ENCODE peak calls at places on chromosomes 1 and 21, in nine cellular contexts. One of them, this sample, is unnamed. For H3K4me1 and H3K27me3, the result is how much of the 10 kb centered on the place peaks cover.

GRCh38 chr1:98316286-98316685 is 345.2 kb upstream of the SNX7 start:
- DNase-seq in sigmoid colon: no peak
- DNase-seq in SK-N-SH: no peak
- DNase-seq in HepG2: no peak
- DNase-seq in tibial nerve: no peak
- DNase-seq in transverse colon: no peak
- DNase-seq in K562: no peak
- DNase-seq in suprapubic skin: no peak
- DNase-seq in stomach: no peak
- DNase-seq in this sample: no peak

GRCh38 chr1:110084226-110085078 is 14.0 kb upstream of the ALX3 start:
- DNase-seq in sigmoid colon: peak
- DNase-seq in tibial nerve: no peak
- DNase-seq in K562: no peak
- DNase-seq in SK-N-SH: no peak
- DNase-seq in stomach: peak
- DNase-seq in transverse colon: peak
- DNase-seq in HepG2: no peak
- DNase-seq in suprapubic skin: no peak
- DNase-seq in this sample: peak

GRCh38 chr1:29696656-29697390 is 460.5 kb downstream of the PTPRU start:
- DNase-seq in sigmoid colon: no peak
- DNase-seq in tibial nerve: no peak
- DNase-seq in K562: no peak
- DNase-seq in transverse colon: no peak
- DNase-seq in HepG2: no peak
- DNase-seq in stomach: no peak
- DNase-seq in suprapubic skin: no peak
- DNase-seq in SK-N-SH: no peak
- DNase-seq in this sample: no peak

GRCh38 chr21:33734326-33734725 is 92.0 kb downstream of the ITSN1 start:
- DNase-seq in SK-N-SH: no peak
- DNase-seq in sigmoid colon: no peak
- DNase-seq in K562: no peak
- DNase-seq in tibial nerve: no peak
- DNase-seq in suprapubic skin: no peak
- DNase-seq in transverse colon: no peak
- DNase-seq in HepG2: no peak
- DNase-seq in stomach: no peak
- DNase-seq in this sample: no peak

GRCh38 chr1:59814180-59814900 is 409 bp upstream of the HOOK1 start:
- DNase-seq in tibial nerve: no peak
- DNase-seq in HepG2: peak
- DNase-seq in suprapubic skin: peak
- DNase-seq in K562: no peak
- DNase-seq in transverse colon: peak
- DNase-seq in SK-N-SH: peak
- DNase-seq in sigmoid colon: no peak
- DNase-seq in stomach: peak
- DNase-seq in this sample: peak

GRCh38 chr1:163055531-163055930 is 13.6 kb upstream of the RGS4 start:
- DNase-seq in sigmoid colon: no peak
- DNase-seq in SK-N-SH: no peak
- DNase-seq in HepG2: no peak
- DNase-seq in K562: no peak
- DNase-seq in transverse colon: no peak
- DNase-seq in suprapubic skin: no peak
- DNase-seq in tibial nerve: no peak
- DNase-seq in stomach: no peak
- DNase-seq in this sample: no peak

GRCh38 chr1:248821101-248821500 is 4.6 kb downstream of the SH3BP5L start:
- DNase-seq in transverse colon: no peak
- DNase-seq in K562: no peak
- DNase-seq in tibial nerve: no peak
- DNase-seq in SK-N-SH: peak
- DNase-seq in stomach: no peak
- DNase-seq in suprapubic skin: no peak
- DNase-seq in sigmoid colon: no peak
- DNase-seq in HepG2: peak
- DNase-seq in this sample: no peak

GRCh38 chr1:41361495-41362356 is 492 bp downstream of the FOXO6 start:
- DNase-seq in transverse colon: no peak
- DNase-seq in SK-N-SH: peak
- DNase-seq in HepG2: no peak
- DNase-seq in tibial nerve: no peak
- DNase-seq in sigmoid colon: no peak
- DNase-seq in K562: peak
- DNase-seq in suprapubic skin: peak
- DNase-seq in stomach: no peak
- DNase-seq in this sample: peak

GRCh38 chr1:91637539-91637994 is 136.9 kb downstream of the CDC7 start:
- DNase-seq in suprapubic skin: no peak
- DNase-seq in tibial nerve: no peak
- DNase-seq in K562: no peak
- DNase-seq in SK-N-SH: no peak
- DNase-seq in sigmoid colon: no peak
- DNase-seq in stomach: no peak
- DNase-seq in transverse colon: no peak
- DNase-seq in HepG2: no peak
- DNase-seq in this sample: no peak

GRCh38 chr1:41400235-41400634 is 39.0 kb downstream of the FOXO6 start:
- DNase-seq in K562: no peak
- DNase-seq in transverse colon: no peak
- DNase-seq in stomach: peak
- DNase-seq in sigmoid colon: no peak
- DNase-seq in HepG2: no peak
- DNase-seq in SK-N-SH: no peak
- DNase-seq in suprapubic skin: no peak
- DNase-seq in tibial nerve: no peak
- DNase-seq in this sample: no peak

GRCh38 chr1:201134405-201134804 is 7.4 kb upstream of the ASCL5 start:
- DNase-seq in sigmoid colon: no peak
- DNase-seq in K562: no peak
- DNase-seq in HepG2: no peak
- DNase-seq in tibial nerve: no peak
- DNase-seq in SK-N-SH: no peak
- DNase-seq in transverse colon: no peak
- DNase-seq in suprapubic skin: no peak
- DNase-seq in stomach: no peak
- DNase-seq in this sample: no peak

GRCh38 chr1:116878804-116879477 is 30.8 kb upstream of the PTGFRN start:
- DNase-seq in suprapubic skin: no peak
- DNase-seq in K562: peak
- DNase-seq in SK-N-SH: peak
- DNase-seq in tibial nerve: no peak
- DNase-seq in sigmoid colon: peak
- DNase-seq in HepG2: no peak
- DNase-seq in stomach: no peak
- DNase-seq in transverse colon: no peak
- DNase-seq in this sample: no peak

GRCh38 chr1:185376840-185377635 is 60.0 kb upstream of the IVNS1ABP start:
- DNase-seq in tibial nerve: no peak
- DNase-seq in SK-N-SH: no peak
- DNase-seq in K562: no peak
- DNase-seq in stomach: no peak
- DNase-seq in sigmoid colon: no peak
- DNase-seq in HepG2: no peak
- DNase-seq in transverse colon: no peak
- DNase-seq in suprapubic skin: no peak
- DNase-seq in this sample: no peak

GRCh38 chr1:8118031-8118451 is 91.9 kb upstream of the ERRFI1 start:
- DNase-seq in HepG2: no peak
- DNase-seq in tibial nerve: no peak
- DNase-seq in transverse colon: no peak
- DNase-seq in SK-N-SH: no peak
- DNase-seq in stomach: no peak
- DNase-seq in sigmoid colon: no peak
- DNase-seq in K562: no peak
- DNase-seq in suprapubic skin: no peak
- DNase-seq in this sample: no peak

GRCh38 chr1:65459397-65459768 is 38.9 kb downstream of the LEPR start:
- DNase-seq in K562: no peak
- DNase-seq in HepG2: peak
- DNase-seq in SK-N-SH: peak
- DNase-seq in tibial nerve: no peak
- DNase-seq in transverse colon: no peak
- DNase-seq in stomach: no peak
- DNase-seq in suprapubic skin: no peak
- DNase-seq in sigmoid colon: no peak
- DNase-seq in this sample: no peak

GRCh38 chr21:17742940-17743592 is 76.1 kb downstream of the C21orf91 start:
- DNase-seq in stomach: no peak
- DNase-seq in K562: no peak
- DNase-seq in sigmoid colon: no peak
- DNase-seq in transverse colon: no peak
- DNase-seq in SK-N-SH: no peak
- DNase-seq in suprapubic skin: no peak
- DNase-seq in tibial nerve: no peak
- DNase-seq in HepG2: no peak
- DNase-seq in this sample: no peak

GRCh38 chr1:211699059-211699458 is 23.6 kb upstream of the NEK2 start:
- DNase-seq in transverse colon: no peak
- DNase-seq in sigmoid colon: no peak
- DNase-seq in stomach: no peak
- DNase-seq in tibial nerve: no peak
- DNase-seq in K562: no peak
- DNase-seq in suprapubic skin: no peak
- DNase-seq in HepG2: no peak
- DNase-seq in SK-N-SH: no peak
- DNase-seq in this sample: no peak

GRCh38 chr1:211643324-211644212 is 31.9 kb downstream of the NEK2 start:
- DNase-seq in suprapubic skin: no peak
- DNase-seq in K562: peak
- DNase-seq in sigmoid colon: no peak
- DNase-seq in HepG2: peak
- DNase-seq in stomach: peak
- DNase-seq in tibial nerve: no peak
- DNase-seq in transverse colon: peak
- DNase-seq in SK-N-SH: peak
- DNase-seq in this sample: peak

GRCh38 chr1:6869002-6869380 is 83.7 kb downstream of the CAMTA1 start:
- DNase-seq in sigmoid colon: no peak
- DNase-seq in tibial nerve: no peak
- DNase-seq in transverse colon: no peak
- DNase-seq in suprapubic skin: no peak
- DNase-seq in stomach: no peak
- DNase-seq in HepG2: no peak
- DNase-seq in SK-N-SH: no peak
- DNase-seq in K562: no peak
- DNase-seq in this sample: no peak

GRCh38 chr1:32180186-32181060 is 948 bp downstream of the TXLNA start:
- DNase-seq in HepG2: peak
- DNase-seq in transverse colon: peak
- DNase-seq in tibial nerve: no peak
- DNase-seq in suprapubic skin: peak
- DNase-seq in sigmoid colon: peak
- DNase-seq in K562: peak
- DNase-seq in SK-N-SH: peak
- DNase-seq in stomach: peak
- DNase-seq in this sample: peak

GRCh38 chr1:168609133-168609715 is 32.8 kb downstream of the XCL1 start:
- DNase-seq in sigmoid colon: peak
- DNase-seq in HepG2: no peak
- DNase-seq in SK-N-SH: no peak
- DNase-seq in transverse colon: no peak
- DNase-seq in stomach: no peak
- DNase-seq in suprapubic skin: no peak
- DNase-seq in tibial nerve: no peak
- DNase-seq in K562: peak
- DNase-seq in this sample: peak
- TF ChIP-seq EP300 in sigmoid colon: no peak
- TF ChIP-seq EP300 in HepG2: no peak
- TF ChIP-seq EP300 in SK-N-SH: no peak
- TF ChIP-seq EP300 in transverse colon: no peak
- TF ChIP-seq EP300 in stomach: no peak
- TF ChIP-seq EP300 in suprapubic skin: no peak
- TF ChIP-seq EP300 in tibial nerve: no peak
- TF ChIP-seq EP300 in K562: no peak
- TF ChIP-seq EP300 in this sample: no peak

DNA sequence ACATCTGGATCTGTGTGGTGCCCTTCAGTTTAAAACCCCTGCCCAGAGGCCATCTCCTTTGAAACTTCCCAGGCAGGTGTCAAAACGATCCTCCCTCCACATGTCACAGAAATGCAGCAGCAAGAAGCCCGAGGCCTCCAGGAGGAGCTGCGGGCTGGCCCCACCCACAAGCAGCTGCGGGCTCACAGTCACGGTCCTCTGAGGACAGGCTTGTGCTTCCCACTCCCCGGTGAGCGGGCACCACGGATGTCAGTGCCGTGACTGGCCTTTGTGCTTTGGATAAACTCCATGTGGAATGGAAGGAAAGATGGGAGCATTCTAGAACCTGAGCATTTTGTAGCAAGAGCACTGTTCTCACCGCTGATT is 65.8 kb downstream of the SIK1 start:
- DNase-seq in sigmoid colon: no peak
- DNase-seq in SK-N-SH: peak
- DNase-seq in HepG2: no peak
- DNase-seq in K562: no peak
- DNase-seq in transverse colon: peak
- DNase-seq in suprapubic skin: no peak
- DNase-seq in stomach: no peak
- DNase-seq in tibial nerve: no peak
- DNase-seq in this sample: peak
- H3K4me1 ChIP-seq in sigmoid colon: under half
- H3K4me1 ChIP-seq in SK-N-SH: half or more
- H3K4me1 ChIP-seq in HepG2: under half
- H3K4me1 ChIP-seq in K562: under half
- H3K4me1 ChIP-seq in transverse colon: under half
- H3K4me1 ChIP-seq in suprapubic skin: under half
- H3K4me1 ChIP-seq in stomach: under half
- H3K4me1 ChIP-seq in tibial nerve: under half
- H3K4me1 ChIP-seq in this sample: under half

GRCh38 chr1:25012966-25013962 is 83.2 kb upstream of the RUNX3 start:
- DNase-seq in K562: no peak
- DNase-seq in SK-N-SH: no peak
- DNase-seq in stomach: no peak
- DNase-seq in suprapubic skin: no peak
- DNase-seq in HepG2: no peak
- DNase-seq in tibial nerve: no peak
- DNase-seq in transverse colon: no peak
- DNase-seq in sigmoid colon: no peak
- DNase-seq in this sample: no peak
- H3K27me3 ChIP-seq in K562: under half
- H3K27me3 ChIP-seq in SK-N-SH: under half
- H3K27me3 ChIP-seq in stomach: under half
- H3K27me3 ChIP-seq in suprapubic skin: under half
- H3K27me3 ChIP-seq in HepG2: under half
- H3K27me3 ChIP-seq in tibial nerve: under half
- H3K27me3 ChIP-seq in transverse colon: under half
- H3K27me3 ChIP-seq in sigmoid colon: under half
- H3K27me3 ChIP-seq in this sample: under half

GRCh38 chr21:45555251-45555556 is 13.0 kb upstream of the SLC19A1 start:
- DNase-seq in SK-N-SH: peak
- DNase-seq in transverse colon: no peak
- DNase-seq in stomach: no peak
- DNase-seq in suprapubic skin: no peak
- DNase-seq in sigmoid colon: no peak
- DNase-seq in K562: no peak
- DNase-seq in HepG2: no peak
- DNase-seq in tibial nerve: no peak
- DNase-seq in this sample: no peak
- TF ChIP-seq EP300 in SK-N-SH: no peak
- TF ChIP-seq EP300 in transverse colon: no peak
- TF ChIP-seq EP300 in stomach: no peak
- TF ChIP-seq EP300 in suprapubic skin: no peak
- TF ChIP-seq EP300 in sigmoid colon: no peak
- TF ChIP-seq EP300 in K562: no peak
- TF ChIP-seq EP300 in HepG2: no peak
- TF ChIP-seq EP300 in tibial nerve: no peak
- TF ChIP-seq EP300 in this sample: no peak